ENCODE peak calls at places on chromosomes 1 and 21, in eight cellular contexts. One of them, this sample, is unnamed.

GRCh38 chr1:99397029-99397428 is 132.7 kb downstream of the PLPPR4 start:
- DNase-seq in astrocyte: peak; percentile 62
- DNase-seq in AG09309: no peak
- DNase-seq in fibroblast of lung: no peak
- DNase-seq in NT2/D1: no peak
- DNase-seq in GM12865: no peak
- DNase-seq in CD4-positive, CD25-positive, alpha-beta regulatory T cell: no peak
- DNase-seq in HFF-Myc: no peak
- DNase-seq in this sample: no peak

GRCh38 chr1:18738126-18738525 is 107.5 kb downstream of the PAX7 start:
- DNase-seq in astrocyte: no peak
- DNase-seq in AG09309: no peak
- DNase-seq in fibroblast of lung: no peak
- DNase-seq in NT2/D1: no peak
- DNase-seq in GM12865: no peak
- DNase-seq in CD4-positive, CD25-positive, alpha-beta regulatory T cell: no peak
- DNase-seq in HFF-Myc: no peak
- DNase-seq in this sample: no peak

GRCh38 chr21:25513810-25514209 is 93.5 kb downstream of the MRPL39 start:
- DNase-seq in astrocyte: no peak
- DNase-seq in AG09309: no peak
- DNase-seq in fibroblast of lung: no peak
- DNase-seq in NT2/D1: no peak
- DNase-seq in GM12865: no peak
- DNase-seq in CD4-positive, CD25-positive, alpha-beta regulatory T cell: no peak
- DNase-seq in HFF-Myc: no peak
- DNase-seq in this sample: no peak

GRCh38 chr1:34784751-34785221 is 3.8 kb downstream of the GJB3 start:
- DNase-seq in astrocyte: no peak
- DNase-seq in AG09309: no peak
- DNase-seq in fibroblast of lung: no peak
- DNase-seq in NT2/D1: no peak
- DNase-seq in GM12865: no peak
- DNase-seq in CD4-positive, CD25-positive, alpha-beta regulatory T cell: no peak
- DNase-seq in HFF-Myc: no peak
- DNase-seq in this sample: no peak

GRCh38 chr1:201020647-201021332 is 2.7 kb downstream of the KIF21B start:
- DNase-seq in astrocyte: no peak
- DNase-seq in AG09309: no peak
- DNase-seq in fibroblast of lung: no peak
- DNase-seq in NT2/D1: no peak
- DNase-seq in GM12865: peak; percentile 69
- DNase-seq in CD4-positive, CD25-positive, alpha-beta regulatory T cell: peak; percentile 61
- DNase-seq in HFF-Myc: no peak
- DNase-seq in this sample: no peak

GRCh38 chr1:243924188-243924587 is 74.1 kb upstream of the AKT3 start:
- DNase-seq in astrocyte: peak; percentile 49
- DNase-seq in AG09309: peak; percentile 16
- DNase-seq in fibroblast of lung: peak; percentile 51
- DNase-seq in NT2/D1: no peak
- DNase-seq in GM12865: no peak
- DNase-seq in CD4-positive, CD25-positive, alpha-beta regulatory T cell: no peak
- DNase-seq in HFF-Myc: no peak
- DNase-seq in this sample: no peak

GRCh38 chr1:200706109-200706720 is 32.5 kb upstream of the CAMSAP2 start:
- DNase-seq in astrocyte: no peak
- DNase-seq in AG09309: no peak
- DNase-seq in fibroblast of lung: no peak
- DNase-seq in NT2/D1: no peak
- DNase-seq in GM12865: no peak
- DNase-seq in CD4-positive, CD25-positive, alpha-beta regulatory T cell: no peak
- DNase-seq in HFF-Myc: no peak
- DNase-seq in this sample: no peak

GRCh38 chr21:37945036-37945435 is 28.8 kb upstream of the KCNJ6 start:
- DNase-seq in astrocyte: no peak
- DNase-seq in AG09309: no peak
- DNase-seq in fibroblast of lung: no peak
- DNase-seq in NT2/D1: no peak
- DNase-seq in GM12865: no peak
- DNase-seq in CD4-positive, CD25-positive, alpha-beta regulatory T cell: no peak
- DNase-seq in HFF-Myc: no peak
- DNase-seq in this sample: no peak

GRCh38 chr21:44793269-44794030 is 8.2 kb downstream of the UBE2G2 start:
- DNase-seq in astrocyte: peak; percentile 10
- DNase-seq in AG09309: peak; percentile 20
- DNase-seq in fibroblast of lung: peak; percentile 65
- DNase-seq in NT2/D1: no peak
- DNase-seq in GM12865: peak; percentile 64
- DNase-seq in CD4-positive, CD25-positive, alpha-beta regulatory T cell: peak; percentile 68
- DNase-seq in HFF-Myc: no peak
- DNase-seq in this sample: peak; percentile 21

GRCh38 chr1:47709302-47710074 is 271.6 kb downstream of the FOXD2 start:
- DNase-seq in astrocyte: no peak
- DNase-seq in AG09309: no peak
- DNase-seq in fibroblast of lung: no peak
- DNase-seq in NT2/D1: no peak
- DNase-seq in GM12865: no peak
- DNase-seq in CD4-positive, CD25-positive, alpha-beta regulatory T cell: peak; percentile 4
- DNase-seq in HFF-Myc: no peak
- DNase-seq in this sample: no peak

GRCh38 chr1:111290640-111291039 is at the start of gene CHIA:
- DNase-seq in astrocyte: peak; percentile 50
- DNase-seq in AG09309: no peak
- DNase-seq in fibroblast of lung: no peak
- DNase-seq in NT2/D1: no peak
- DNase-seq in GM12865: no peak
- DNase-seq in CD4-positive, CD25-positive, alpha-beta regulatory T cell: no peak
- DNase-seq in HFF-Myc: no peak
- DNase-seq in this sample: no peak

GRCh38 chr1:65067491-65068201 is 80.4 kb upstream of the AK4 start:
- DNase-seq in astrocyte: peak; percentile 46
- DNase-seq in AG09309: peak; percentile 24
- DNase-seq in fibroblast of lung: peak; percentile 82
- DNase-seq in NT2/D1: peak; percentile 80
- DNase-seq in GM12865: peak; percentile 50
- DNase-seq in CD4-positive, CD25-positive, alpha-beta regulatory T cell: peak; percentile 67
- DNase-seq in HFF-Myc: peak; percentile 30
- DNase-seq in this sample: peak; percentile 34
- H3K4me3 ChIP-seq in astrocyte: peak overlapping the region; percentile 83
- H3K4me3 ChIP-seq in AG09309: peak overlapping the region; percentile 90
- H3K4me3 ChIP-seq in fibroblast of lung: peak overlapping the region; percentile 78
- H3K4me3 ChIP-seq in NT2/D1: peak overlapping the region; percentile 74
- H3K4me3 ChIP-seq in GM12865: peak overlapping the region; percentile 96
- H3K4me3 ChIP-seq in CD4-positive, CD25-positive, alpha-beta regulatory T cell: peak overlapping the region; percentile 97
- H3K4me3 ChIP-seq in HFF-Myc: peak overlapping the region; percentile 66
- H3K4me3 ChIP-seq in this sample: peak overlapping the region; percentile 95

DNA sequence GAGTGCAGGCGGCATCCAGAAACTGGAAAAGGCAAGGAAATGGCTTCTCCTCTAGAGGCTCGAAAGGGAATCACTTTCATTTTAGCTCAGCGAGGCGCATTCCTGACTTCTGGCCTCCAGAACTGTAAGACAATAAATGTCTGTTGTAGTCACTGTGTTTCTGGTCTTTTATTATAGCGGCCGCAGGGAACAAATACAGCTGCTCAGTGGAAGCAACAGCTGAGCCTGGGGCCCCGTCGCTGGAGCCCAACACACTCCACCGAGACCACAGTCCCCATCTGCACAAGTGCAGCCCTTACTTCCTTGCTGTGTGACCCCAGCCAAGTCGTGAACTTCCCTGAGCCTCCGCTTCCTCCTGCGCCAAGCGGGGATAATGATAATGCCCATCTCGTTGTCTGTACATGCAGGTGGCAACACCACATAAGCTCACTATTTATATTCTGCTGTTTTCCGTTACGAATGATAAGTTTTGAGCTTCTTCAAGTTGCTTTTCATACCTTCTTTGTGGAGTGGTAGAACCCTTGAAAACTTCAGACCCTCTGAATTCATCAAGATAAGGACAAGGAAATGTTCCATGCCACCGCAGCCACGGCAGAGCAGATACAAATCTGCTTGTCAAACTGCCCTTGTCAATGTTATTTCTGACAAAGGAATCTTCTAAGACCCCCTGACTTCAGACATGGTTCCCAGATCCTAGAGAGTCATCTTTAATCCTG is 3.2 kb upstream of the LAPTM5 start:
- DNase-seq in astrocyte: no peak
- DNase-seq in AG09309: no peak
- DNase-seq in fibroblast of lung: no peak
- DNase-seq in NT2/D1: no peak
- DNase-seq in GM12865: peak; percentile 62
- DNase-seq in CD4-positive, CD25-positive, alpha-beta regulatory T cell: no peak
- DNase-seq in HFF-Myc: no peak
- DNase-seq in this sample: no peak
- H3K4me3 ChIP-seq in astrocyte: no peak overlapping the region
- H3K4me3 ChIP-seq in AG09309: no peak overlapping the region
- H3K4me3 ChIP-seq in fibroblast of lung: no peak overlapping the region
- H3K4me3 ChIP-seq in NT2/D1: no peak overlapping the region
- H3K4me3 ChIP-seq in GM12865: peak overlapping the region; percentile 88
- H3K4me3 ChIP-seq in CD4-positive, CD25-positive, alpha-beta regulatory T cell: peak overlapping the region; percentile 64
- H3K4me3 ChIP-seq in HFF-Myc: no peak overlapping the region
- H3K4me3 ChIP-seq in this sample: peak overlapping the region; percentile 42

GRCh38 chr1:212467843-212468482 is 35.2 kb downstream of the NENF start:
- DNase-seq in astrocyte: no peak
- DNase-seq in AG09309: no peak
- DNase-seq in fibroblast of lung: no peak
- DNase-seq in NT2/D1: no peak
- DNase-seq in GM12865: peak; percentile 12
- DNase-seq in CD4-positive, CD25-positive, alpha-beta regulatory T cell: no peak
- DNase-seq in HFF-Myc: no peak
- DNase-seq in this sample: no peak
- H3K4me3 ChIP-seq in astrocyte: no peak overlapping the region
- H3K4me3 ChIP-seq in AG09309: no peak overlapping the region
- H3K4me3 ChIP-seq in fibroblast of lung: no peak overlapping the region
- H3K4me3 ChIP-seq in NT2/D1: no peak overlapping the region
- H3K4me3 ChIP-seq in GM12865: no peak overlapping the region
- H3K4me3 ChIP-seq in CD4-positive, CD25-positive, alpha-beta regulatory T cell: no peak overlapping the region
- H3K4me3 ChIP-seq in HFF-Myc: no peak overlapping the region
- H3K4me3 ChIP-seq in this sample: no peak overlapping the region

DNA sequence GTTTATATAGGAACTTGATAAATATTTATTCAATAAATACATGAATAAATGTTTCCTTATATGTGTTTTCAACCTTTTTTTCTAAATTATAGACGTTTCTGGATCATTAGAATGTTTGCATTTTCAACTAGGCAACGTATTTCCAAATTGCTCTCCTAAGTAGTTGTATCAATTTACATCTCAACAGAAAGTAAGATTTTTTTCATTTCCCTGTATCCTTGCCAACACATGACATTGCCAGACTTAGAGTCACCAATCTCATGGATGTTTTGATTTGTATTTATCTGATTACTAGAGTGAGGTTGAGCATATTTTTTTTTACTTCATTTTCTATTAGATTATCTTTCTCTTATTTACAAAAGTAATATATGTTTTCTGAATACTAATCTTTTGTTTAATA is 22.2 kb upstream of the SMG7 start:
- DNase-seq in astrocyte: no peak
- DNase-seq in AG09309: no peak
- DNase-seq in fibroblast of lung: peak; percentile 13
- DNase-seq in NT2/D1: no peak
- DNase-seq in GM12865: no peak
- DNase-seq in CD4-positive, CD25-positive, alpha-beta regulatory T cell: no peak
- DNase-seq in HFF-Myc: no peak
- DNase-seq in this sample: no peak
- H3K4me3 ChIP-seq in astrocyte: no peak overlapping the region
- H3K4me3 ChIP-seq in AG09309: no peak overlapping the region
- H3K4me3 ChIP-seq in fibroblast of lung: no peak overlapping the region
- H3K4me3 ChIP-seq in NT2/D1: no peak overlapping the region
- H3K4me3 ChIP-seq in GM12865: no peak overlapping the region
- H3K4me3 ChIP-seq in CD4-positive, CD25-positive, alpha-beta regulatory T cell: no peak overlapping the region
- H3K4me3 ChIP-seq in HFF-Myc: no peak overlapping the region
- H3K4me3 ChIP-seq in this sample: no peak overlapping the region

DNA sequence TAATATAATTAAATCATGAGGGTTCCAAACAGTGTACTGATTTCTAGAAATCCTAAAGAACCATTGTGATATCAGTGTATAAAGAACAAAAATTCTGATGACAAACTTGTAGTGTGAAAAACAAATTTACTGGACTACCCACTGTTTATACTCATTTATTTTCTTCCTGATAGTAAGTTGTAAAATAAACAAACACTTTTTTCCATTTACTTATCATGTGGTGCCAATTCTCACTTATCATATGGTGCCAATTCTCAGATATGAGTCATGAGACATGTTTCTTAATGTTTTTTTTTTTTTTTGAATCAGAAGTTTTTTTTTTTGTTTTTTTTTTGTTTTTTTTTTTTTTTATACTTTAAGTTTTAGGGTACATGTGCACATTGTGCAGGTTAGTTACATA is 137.7 kb downstream of the LEPR start:
- DNase-seq in astrocyte: no peak
- DNase-seq in AG09309: no peak
- DNase-seq in fibroblast of lung: no peak
- DNase-seq in NT2/D1: no peak
- DNase-seq in GM12865: no peak
- DNase-seq in CD4-positive, CD25-positive, alpha-beta regulatory T cell: no peak
- DNase-seq in HFF-Myc: no peak
- DNase-seq in this sample: no peak
- H3K4me3 ChIP-seq in astrocyte: no peak overlapping the region
- H3K4me3 ChIP-seq in AG09309: no peak overlapping the region
- H3K4me3 ChIP-seq in fibroblast of lung: no peak overlapping the region
- H3K4me3 ChIP-seq in NT2/D1: no peak overlapping the region
- H3K4me3 ChIP-seq in GM12865: no peak overlapping the region
- H3K4me3 ChIP-seq in CD4-positive, CD25-positive, alpha-beta regulatory T cell: no peak overlapping the region
- H3K4me3 ChIP-seq in HFF-Myc: no peak overlapping the region
- H3K4me3 ChIP-seq in this sample: no peak overlapping the region

GRCh38 chr1:40782371-40782956 is 1.1 kb upstream of the KCNQ4 start:
- DNase-seq in astrocyte: no peak
- DNase-seq in AG09309: no peak
- DNase-seq in fibroblast of lung: peak; percentile 18
- DNase-seq in NT2/D1: no peak
- DNase-seq in GM12865: no peak
- DNase-seq in CD4-positive, CD25-positive, alpha-beta regulatory T cell: no peak
- DNase-seq in HFF-Myc: no peak
- DNase-seq in this sample: no peak
- H3K4me3 ChIP-seq in astrocyte: no peak overlapping the region
- H3K4me3 ChIP-seq in AG09309: no peak overlapping the region
- H3K4me3 ChIP-seq in fibroblast of lung: no peak overlapping the region
- H3K4me3 ChIP-seq in NT2/D1: peak overlapping the region; percentile 56
- H3K4me3 ChIP-seq in GM12865: no peak overlapping the region
- H3K4me3 ChIP-seq in CD4-positive, CD25-positive, alpha-beta regulatory T cell: no peak overlapping the region
- H3K4me3 ChIP-seq in HFF-Myc: no peak overlapping the region
- H3K4me3 ChIP-seq in this sample: no peak overlapping the region

This sample was measured in effector memory CD4-positive, alpha-beta T cell.